ENCODE peak calls at places on chromosomes 5 and 9, in seven cellular contexts. E is cardiac muscle cell, J is adipocyte, H is aorta, R is left ventricle myocardium inferior, S is ovary, U is astrocyte of the cerebellum. K is an unnamed sample.

GRCh38 chr5:113050606-113051391 is 74.2 kb downstream of the DCP2 start:
- DNase-seq in E (peak), J (peak), H (no peak), R (no peak), S (no peak), U (peak), K (peak)

GRCh38 chr5:172501708-172502379 is 47.5 kb upstream of the SH3PXD2B start:
- DNase-seq in E (no peak), J (no peak), H (peak), R (no peak), S (peak), U (no peak), K (no peak)

GRCh38 chr5:59346514-59346913 is 547.0 kb downstream of the PDE4D start:
- DNase-seq in E (no peak), J (no peak), H (no peak), R (no peak), S (no peak), U (no peak), K (no peak)

GRCh38 chr5:180090098-180090768 is 18.7 kb upstream of the RNF130 start:
- DNase-seq in E (peak), J (peak), H (peak), R (peak), S (peak), U (no peak), K (no peak)

GRCh38 chr5:154753792-154754191 is 1.4 kb upstream of the LARP1 start:
- DNase-seq in E (peak), J (peak), H (peak), R (peak), S (peak), U (peak), K (peak)

GRCh38 chr9:91282292-91282691 is 79.4 kb downstream of the AUH start:
- DNase-seq in E (no peak), J (no peak), H (no peak), R (no peak), S (no peak), U (no peak), K (no peak)

GRCh38 chr5:68053202-68053601 is 162.4 kb upstream of the PIK3R1 start:
- DNase-seq in E (peak), J (no peak), H (no peak), R (no peak), S (no peak), U (no peak), K (no peak)

GRCh38 chr5:167814828-167815227 is 476.6 kb upstream of the WWC1 start:
- DNase-seq in E (peak), J (peak), H (no peak), R (no peak), S (no peak), U (peak), K (peak)

GRCh38 chr5:39132792-39133191 is 58.6 kb upstream of the RICTOR start:
- DNase-seq in E (no peak), J (no peak), H (no peak), R (no peak), S (no peak), U (no peak), K (no peak)

GRCh38 chr9:8600914-8601680 is 801.5 kb upstream of the DMAC1 start:
- DNase-seq in E (no peak), J (no peak), H (no peak), R (no peak), S (no peak), U (no peak), K (no peak)

GRCh38 chr9:130663258-130664171 is 879 bp upstream of the PRDM12 start:
- DNase-seq in E (no peak), J (peak), H (no peak), R (no peak), S (no peak), U (no peak), K (no peak)
- H3K4me3 ChIP-seq in E (no peak), J (no peak), H (no peak), R (peak), S (no peak), U (no peak), K (no peak)

DNA sequence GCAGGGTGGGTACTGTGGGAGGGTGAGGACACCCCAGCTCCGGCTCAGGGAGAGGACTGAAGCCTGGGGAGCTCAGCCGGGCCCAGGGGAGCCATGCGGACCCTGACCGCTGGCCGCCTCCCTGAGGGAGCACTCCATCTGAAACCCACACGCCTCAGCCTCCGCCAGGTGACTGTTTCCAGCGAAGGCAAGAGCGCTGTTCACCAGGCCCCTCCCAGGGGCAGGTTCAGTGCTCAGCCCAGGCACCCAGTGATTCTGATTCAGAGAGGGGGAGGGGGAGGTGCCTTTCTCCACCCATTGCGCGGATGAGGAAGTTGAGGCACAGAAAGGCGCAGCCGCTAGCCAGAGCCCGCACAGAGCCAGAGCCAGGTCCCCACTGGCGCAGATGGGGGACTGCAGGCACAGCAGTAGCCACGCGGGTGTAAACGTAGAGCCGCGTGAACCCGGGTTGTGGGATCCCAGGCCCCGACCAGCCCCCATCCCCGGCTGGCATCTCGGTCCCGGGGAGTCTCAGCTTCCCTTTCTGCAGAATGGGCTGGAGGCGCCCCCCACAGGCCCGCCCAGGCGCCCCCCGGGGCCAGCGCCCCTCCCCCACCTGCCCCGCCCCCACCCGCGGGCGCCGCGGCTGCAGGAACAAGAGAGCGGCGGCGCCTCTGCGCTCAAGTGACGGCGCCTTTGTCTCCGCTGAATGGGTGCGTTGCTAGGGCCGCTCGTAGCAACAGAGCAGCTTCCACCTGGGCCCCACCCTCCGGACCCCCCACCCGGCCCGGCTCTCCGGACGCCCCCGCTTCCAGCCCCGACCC is 27.2 kb downstream of the ADGRD2 start:
- DNase-seq in E (peak), J (no peak), H (no peak), R (no peak), S (no peak), U (no peak), K (no peak)
- H3K4me3 ChIP-seq in E (peak), J (no peak), H (no peak), R (peak), S (no peak), U (no peak), K (no peak)

GRCh38 chr5:139065296-139065695 is 132.9 kb downstream of the SIL1 start:
- DNase-seq in E (peak), J (peak), H (no peak), R (no peak), S (no peak), U (no peak), K (no peak)

GRCh38 chr5:139061856-139062255 is 136.3 kb downstream of the SIL1 start:
- DNase-seq in E (peak), J (no peak), H (no peak), R (no peak), S (no peak), U (no peak), K (no peak)

GRCh38 chr5:139063664-139064054 is 134.5 kb downstream of the SIL1 start:
- DNase-seq in E (no peak), J (no peak), H (no peak), R (no peak), S (no peak), U (no peak), K (no peak)

GRCh38 chr5:139062910-139063663 is 135.1 kb downstream of the SIL1 start:
- DNase-seq in E (no peak), J (no peak), H (no peak), R (no peak), S (no peak), U (no peak), K (no peak)

DNA sequence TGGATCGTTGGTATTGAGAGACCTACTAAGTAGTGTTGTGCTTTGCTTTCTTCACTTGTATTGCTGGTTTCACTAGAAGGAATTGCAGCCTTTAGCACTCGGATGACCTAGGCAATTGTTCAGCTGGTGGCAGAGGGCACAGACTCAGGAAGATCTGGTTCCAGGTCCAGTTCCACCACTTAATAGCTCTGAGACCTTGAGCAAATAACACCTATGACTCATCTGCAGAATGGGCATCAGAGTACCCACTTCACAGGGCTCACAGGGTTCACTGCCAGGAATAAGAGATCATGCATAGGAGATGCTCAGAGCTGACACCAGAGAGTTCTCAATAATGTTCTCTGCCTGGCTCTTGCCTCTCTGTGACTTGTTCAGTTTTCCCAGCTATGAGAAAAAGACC is 133.6 kb downstream of the SIL1 start:
- DNase-seq in E (no peak), J (no peak), H (no peak), R (no peak), S (no peak), U (no peak), K (no peak)
- H3K4me3 ChIP-seq in E (no peak), J (no peak), H (no peak), R (no peak), S (no peak), U (no peak), K (no peak)

DNA sequence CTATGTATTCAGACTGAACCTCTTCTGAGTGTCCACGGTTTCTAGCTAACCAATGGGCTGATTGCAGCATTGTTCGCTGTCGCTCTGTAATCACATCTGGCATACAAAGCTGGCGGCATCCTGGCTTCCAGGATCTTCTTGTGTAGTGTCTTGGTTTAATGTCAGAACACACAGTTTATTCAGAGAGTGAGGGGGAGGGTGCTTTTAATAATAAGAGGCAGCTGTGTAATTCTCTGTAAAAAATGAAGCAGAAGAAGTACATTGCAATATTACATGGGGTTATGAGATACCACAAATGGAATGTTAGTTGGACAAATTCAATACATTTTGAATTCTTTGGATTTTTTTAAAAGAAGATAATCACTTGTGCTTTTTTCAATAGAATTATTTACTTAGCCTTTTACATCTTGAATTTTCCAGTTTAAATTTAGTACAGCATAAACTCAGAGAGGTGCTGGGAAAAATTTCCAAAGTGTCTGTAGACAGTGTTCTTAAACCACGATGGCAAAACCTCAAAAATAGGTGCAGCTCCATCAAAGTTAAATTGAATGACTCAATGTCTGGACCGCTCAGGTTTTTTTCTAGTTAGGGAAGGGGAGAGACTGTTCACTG is 206.0 kb downstream of the PCSK1 start:
- DNase-seq in E (peak), J (peak), H (peak), R (peak), S (no peak), U (peak), K (peak)
- H3K4me3 ChIP-seq in E (no peak), J (peak), H (no peak), R (no peak), S (no peak), U (no peak), K (no peak)

GRCh38 chr5:115209279-115209678 is 39.6 kb upstream of the TRIM36 start:
- DNase-seq in E (peak), J (no peak), H (no peak), R (no peak), S (no peak), U (no peak), K (no peak)
- H3K4me3 ChIP-seq in E (no peak), J (no peak), H (no peak), R (no peak), S (no peak), U (no peak), K (no peak)

GRCh38 chr9:69411931-69412740 is 87.1 kb downstream of the ENTREP1 start:
- DNase-seq in E (no peak), J (no peak), H (no peak), R (no peak), S (no peak), U (no peak), K (no peak)

GRCh38 chr9:69411246-69411645 is 86.2 kb downstream of the ENTREP1 start:
- DNase-seq in E (no peak), J (no peak), H (no peak), R (no peak), S (no peak), U (no peak), K (no peak)

DNA sequence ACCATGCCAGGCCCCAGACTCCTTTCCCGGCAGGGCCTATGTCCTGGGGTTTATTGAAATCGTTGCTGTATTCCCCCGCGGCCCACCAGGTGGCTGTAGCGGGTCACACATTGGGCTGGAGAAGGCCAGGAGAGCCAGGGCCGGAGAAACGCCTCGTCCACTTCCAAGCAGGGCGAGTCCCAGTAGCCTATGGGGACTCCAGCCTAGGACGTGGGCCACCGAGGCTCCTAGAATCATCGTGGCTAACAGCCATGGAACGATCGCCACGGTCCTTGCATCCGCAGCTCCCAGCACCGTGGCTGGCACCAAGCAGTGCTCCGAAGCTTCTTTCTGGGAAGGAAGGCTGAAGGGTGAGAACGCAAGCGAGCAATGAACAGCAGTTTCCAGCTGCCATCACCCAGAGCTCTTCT is 87.7 kb downstream of the ENTREP1 start:
- DNase-seq in E (peak), J (peak), H (peak), R (peak), S (peak), U (peak), K (peak)
- H3K4me3 ChIP-seq in E (no peak), J (peak), H (no peak), R (peak), S (no peak), U (no peak), K (no peak)

DNA sequence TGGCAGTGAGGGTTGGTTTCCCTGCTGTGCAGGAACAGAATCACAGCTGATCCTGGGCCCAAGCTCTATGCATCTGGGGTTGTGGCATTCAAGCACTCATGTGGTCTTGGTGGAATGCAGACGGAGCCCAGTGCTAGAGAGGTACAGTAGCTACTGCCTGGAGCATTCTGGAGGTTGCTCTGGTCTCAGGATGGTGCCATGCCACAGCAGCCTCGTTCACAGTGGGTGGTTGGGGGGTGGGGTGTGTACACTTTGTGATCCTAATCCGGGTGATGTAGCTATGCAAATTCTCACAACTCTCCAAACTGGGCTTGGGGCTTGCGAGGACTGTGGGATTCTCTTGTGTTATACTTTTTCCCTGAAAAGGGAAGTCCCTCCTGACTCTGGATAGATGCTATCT is 45.2 kb downstream of the FGD3 start:
- DNase-seq in E (no peak), J (no peak), H (no peak), R (no peak), S (no peak), U (no peak), K (no peak)
- H3K4me3 ChIP-seq in E (no peak), J (no peak), H (no peak), R (no peak), S (no peak), U (no peak), K (no peak)